ENCODE peak calls at places on chromosomes 12 and 14, in four cellular contexts. Z is COLO829, M is aorta, L is NCI-H1694. C is an unnamed sample.

GRCh38 chr12:65965358-65965757 is 141.1 kb downstream of the HMGA2 start:
- DNase-seq in M (no peak), Z (no peak), L (no peak), C (no peak)

GRCh38 chr12:45730116-45730841 is 773 bp downstream of the ARID2 start:
- DNase-seq in M (peak), Z (peak), L (no peak), C (peak)

GRCh38 chr14:55706893-55707292 is 126.9 kb downstream of the KTN1 start:
- DNase-seq in M (no peak), L (no peak), Z (no peak), C (no peak)

GRCh38 chr12:128265566-128265965 is 1.4 kb upstream of the TMEM132C start:
- DNase-seq in L (no peak), Z (no peak), M (no peak), C (no peak)

GRCh38 chr12:121170581-121171260 is 38.0 kb downstream of the P2RX7 start:
- DNase-seq in L (no peak), Z (no peak), M (no peak), C (no peak)

GRCh38 chr12:29088611-29089219 is 60.4 kb upstream of the FAR2 start:
- DNase-seq in Z (peak), M (no peak), L (peak), C (peak)

GRCh38 chr12:106445053-106445452 is 87.5 kb downstream of the POLR3B start:
- DNase-seq in Z (no peak), M (no peak), L (no peak), C (no peak)

GRCh38 chr12:52059582-52060497 is 8.6 kb downstream of the NR4A1 start:
- DNase-seq in M (peak), Z (no peak), L (no peak), C (no peak)

GRCh38 chr14:90003526-90004312 is 48.0 kb downstream of the TDP1 start:
- DNase-seq in Z (no peak), M (no peak), L (no peak), C (no peak)

GRCh38 chr12:5013206-5013830 is 30.4 kb upstream of the KCNA5 start:
- DNase-seq in Z (no peak), L (no peak), M (no peak), C (peak)

GRCh38 chr12:18750087-18750486 is 12.2 kb downstream of the CAPZA3 start:
- DNase-seq in M (no peak), Z (no peak), L (no peak), C (no peak)

GRCh38 chr12:8823565-8824300 is 1.3 kb downstream of the A2ML1 start:
- DNase-seq in M (no peak), L (no peak), Z (no peak), C (peak)

GRCh38 chr14:20723458-20723857 is 22.2 kb upstream of the EDDM3A start:
- DNase-seq in L (no peak), M (no peak), Z (no peak), C (no peak)

GRCh38 chr14:33842299-33842698 is 108.6 kb downstream of the EGLN3 start:
- DNase-seq in M (no peak), Z (no peak), L (no peak), C (no peak)

GRCh38 chr12:116551952-116552749 is 7.0 kb upstream of the MAP1LC3B2 start:
- DNase-seq in M (no peak), Z (peak), L (no peak), C (no peak)

GRCh38 chr14:63867926-63868921 is 15.4 kb downstream of the SYNE2 start:
- DNase-seq in Z (no peak), L (no peak), M (no peak), C (no peak)

GRCh38 chr14:32006267-32007110 is 70.6 kb upstream of the ARHGAP5 start:
- DNase-seq in M (no peak), L (no peak), Z (no peak), C (no peak)

GRCh38 chr14:69475194-69475818 is 9.2 kb upstream of the PLEKHD1 start:
- DNase-seq in Z (peak), M (no peak), L (peak), C (peak)

GRCh38 chr12:84131076-84131475 is 781.5 kb downstream of the SLC6A15 start:
- DNase-seq in L (no peak), M (no peak), Z (no peak), C (no peak)

GRCh38 chr12:132152411-132152821 is 8.2 kb downstream of the NOC4L start:
- DNase-seq in Z (no peak), M (no peak), L (no peak), C (no peak)

GRCh38 chr12:25985296-25985992 is 27.0 kb downstream of the RASSF8 start:
- DNase-seq in Z (peak), M (no peak), L (no peak), C (no peak)

GRCh38 chr12:115999582-115999981 is 277.9 kb downstream of the MED13L start:
- DNase-seq in M (no peak), L (no peak), Z (no peak), C (no peak)

GRCh38 chr12:109477185-109477962 is at the start of the genes KCTD10 and UBE3B:
- DNase-seq in M (peak), Z (peak), L (peak), C (peak)

GRCh38 chr14:36111822-36112583 is 64.5 kb downstream of the PTCSC3 start:
- DNase-seq in M (no peak), Z (no peak), L (no peak), C (no peak)

GRCh38 chr14:57983235-57983634 is 117.3 kb upstream of the SLC35F4 start:
- DNase-seq in Z (no peak), L (no peak), M (no peak), C (no peak)

GRCh38 chr12:10941369-10941768 is 2.3 kb upstream of the TAS2R14 start:
- DNase-seq in Z (no peak), L (no peak), M (no peak), C (no peak)

GRCh38 chr12:18895946-18896345 is 158.0 kb downstream of the CAPZA3 start:
- DNase-seq in M (no peak), L (no peak), Z (no peak), C (no peak)

GRCh38 chr14:100815478-100816285 is 10.2 kb upstream of the MEG3 start:
- DNase-seq in Z (no peak), M (peak), L (no peak), C (no peak)

GRCh38 chr12:46351138-46351537 is 21.4 kb downstream of the SLC38A2 start:
- DNase-seq in M (no peak), Z (no peak), L (no peak), C (no peak)

GRCh38 chr14:100840751-100841444 is 15.0 kb downstream of the MEG3 start:
- DNase-seq in L (no peak), Z (no peak), M (peak), C (no peak)

GRCh38 chr14:104221636-104222375 is 83.4 kb downstream of the KIF26A start:
- DNase-seq in Z (no peak), L (peak), M (peak), C (no peak)

GRCh38 chr12:87815738-87816137 is 213.5 kb downstream of the C12orf50 start:
- DNase-seq in Z (no peak), M (no peak), L (no peak), C (no peak)

GRCh38 chr12:109099426-109100020 is 2.1 kb downstream of the UNG start:
- DNase-seq in Z (no peak), L (no peak), M (no peak), C (no peak)

GRCh38 chr14:91032250-91032649 is 28.2 kb downstream of the RPS6KA5 start:
- DNase-seq in M (no peak), L (no peak), Z (no peak), C (no peak)

GRCh38 chr14:87529081-87529480 is 463.9 kb downstream of the GALC start:
- DNase-seq in L (no peak), M (no peak), Z (no peak), C (no peak)

GRCh38 chr14:73851567-73852382 is at the start of gene PTGR2:
- DNase-seq in M (peak), L (peak), Z (peak), C (peak)

GRCh38 chr14:104149617-104150141 is 11.3 kb downstream of the KIF26A start:
- DNase-seq in M (no peak), Z (no peak), L (peak), C (no peak)